ENCODE peak calls at places on chromosomes 5 and 9, in five cellular contexts. U, F, I, K and R are unnamed samples.

GRCh38 chr5:176542596-176543427 is 5.6 kb upstream of the RNF44 start:
- DNase-seq in K (peak), U (no peak), I (peak), F (no peak), R (no peak)

GRCh38 chr9:137506702-137507171 is 43.5 kb downstream of the PNPLA7 start:
- DNase-seq in U (no peak), F (no peak), K (no peak), I (peak), R (peak)

GRCh38 chr5:159053708-159054107 is 46.0 kb downstream of the EBF1 start:
- DNase-seq in U (no peak), K (no peak), F (no peak), I (no peak), R (no peak)

GRCh38 chr9:108994695-108995094 is 18.6 kb downstream of the CTNNAL1 start:
- DNase-seq in I (peak), K (no peak), F (no peak), U (no peak), R (peak)

GRCh38 chr9:130129425-130130061 is 42.7 kb upstream of the NCS1 start:
- DNase-seq in I (no peak), U (no peak), F (no peak), K (no peak), R (no peak)

GRCh38 chr5:63961125-63961597 is 1.1 kb downstream of the HTR1A start:
- DNase-seq in F (no peak), U (no peak), K (no peak), I (peak), R (no peak)

GRCh38 chr5:1497271-1497777 is 26.4 kb downstream of the LPCAT1 start:
- DNase-seq in K (no peak), I (peak), F (no peak), U (no peak), R (no peak)

GRCh38 chr5:130963798-130964197 is 201.3 kb downstream of the HINT1 start:
- DNase-seq in U (no peak), F (no peak), I (no peak), K (no peak), R (no peak)

GRCh38 chr9:71285191-71285656 is 163.8 kb upstream of the TRPM3 start:
- DNase-seq in I (no peak), U (peak), F (peak), K (peak), R (no peak)

GRCh38 chr9:92576175-92576574 is 40.4 kb upstream of the ECM2 start:
- DNase-seq in I (no peak), U (no peak), F (peak), K (no peak), R (no peak)

GRCh38 chr9:107175826-107176500 is 107.1 kb upstream of the RAD23B start:
- DNase-seq in I (no peak), U (no peak), F (no peak), K (no peak), R (peak)

GRCh38 chr9:27398982-27399653 is 102.2 kb upstream of the EQTN start:
- DNase-seq in U (no peak), I (no peak), F (no peak), K (no peak), R (no peak)